ENCODE peak calls at places on chromosomes 12 and 14, in seven cellular contexts. H is dorsolateral prefrontal cortex, W is right lobe of liver, N is OCI-LY7, O is fibroblast of lung, P is cardiac muscle cell, B is fibroblast of the aortic adventitia. A is an unnamed sample.

GRCh38 chr12:117968084-117968789 is 553 bp downstream of the KSR2 start:
- DNase-seq in H (no peak), W (no peak), N (no peak), O (no peak), P (no peak), B (no peak), A (no peak)

GRCh38 chr14:29005647-29006046 is 239.1 kb downstream of the FOXG1 start:
- DNase-seq in H (no peak), W (no peak), N (no peak), O (no peak), P (no peak), B (no peak), A (no peak)

GRCh38 chr14:67623114-67623513 is 3.4 kb downstream of the ARG2 start:
- DNase-seq in H (no peak), W (no peak), N (no peak), O (peak; percentile 48), P (peak; percentile 56), B (no peak), A (peak; percentile 81)

GRCh38 chr14:56125772-56126411 is 7.7 kb downstream of the PELI2 start:
- DNase-seq in H (no peak), W (no peak), N (no peak), O (peak; percentile 15), P (no peak), B (no peak), A (no peak)

GRCh38 chr14:49464885-49465284 is 121.3 kb downstream of the RPS29 start:
- DNase-seq in H (no peak), W (no peak), N (peak; percentile 3), O (no peak), P (peak; percentile 4), B (no peak), A (no peak)

GRCh38 chr14:46487582-46488350 is 163.8 kb downstream of the RPL10L start:
- DNase-seq in H (no peak), W (peak; percentile 44), N (no peak), O (no peak), P (no peak), B (no peak), A (no peak)

GRCh38 chr14:97416550-97416949 is 619.4 kb downstream of the VRK1 start:
- DNase-seq in H (no peak), W (no peak), N (no peak), O (no peak), P (no peak), B (no peak), A (no peak)

GRCh38 chr12:88743946-88744685 is 163.8 kb upstream of the KITLG start:
- DNase-seq in H (no peak), W (no peak), N (no peak), O (no peak), P (peak; percentile 5), B (peak; percentile 9), A (peak; percentile 6)

GRCh38 chr12:120988234-120988633 is 9.9 kb downstream of the HNF1A start:
- DNase-seq in H (no peak), W (no peak), N (no peak), O (no peak), P (no peak), B (no peak), A (no peak)

GRCh38 chr12:71685961-71686657 is at the start of gene TMEM19:
- DNase-seq in H (peak; percentile 91), W (peak; percentile 96), N (peak; percentile 94), O (peak; percentile 90), P (peak; percentile 95), B (peak; percentile 88), A (peak; percentile 94)
- TF ChIP-seq CTCF in H (no peak), W (peak; percentile 44), N (peak; percentile 65), O (peak; percentile 17), P (peak; percentile 29), B (no peak), A (peak; percentile 2)

GRCh38 chr14:71555654-71556559 is 376.3 kb upstream of the RGS6 start:
- DNase-seq in H (no peak), W (no peak), N (peak; percentile 93), O (peak; percentile 51), P (peak; percentile 26), B (peak; percentile 40), A (peak; percentile 74)

GRCh38 chr14:71556730-71557129 is 375.5 kb upstream of the RGS6 start:
- DNase-seq in H (no peak), W (no peak), N (no peak), O (no peak), P (no peak), B (no peak), A (no peak)

GRCh38 chr14:71553779-71554178 is 378.4 kb upstream of the RGS6 start:
- DNase-seq in H (no peak), W (no peak), N (no peak), O (no peak), P (no peak), B (no peak), A (no peak)

GRCh38 chr14:71554323-71554722 is 377.9 kb upstream of the RGS6 start:
- DNase-seq in H (no peak), W (no peak), N (peak; percentile 51), O (no peak), P (no peak), B (no peak), A (no peak)

GRCh38 chr14:71554959-71555612 is 377.1 kb upstream of the RGS6 start:
- DNase-seq in H (no peak), W (no peak), N (peak; percentile 28), O (no peak), P (no peak), B (no peak), A (no peak)
- H3K4me3 ChIP-seq in H (no peak overlapping the region), W (no peak overlapping the region), N (peak overlapping the region; percentile 54), O (no peak overlapping the region), P (no peak overlapping the region), B (no peak overlapping the region), A (no peak overlapping the region)

GRCh38 chr14:65103150-65103760 is 938 bp upstream of the MAX start:
- DNase-seq in H (no peak), W (no peak), N (peak; percentile 39), O (peak; percentile 24), P (peak; percentile 45), B (peak; percentile 29), A (peak; percentile 41)
- TF ChIP-seq CTCF in H (no peak), W (no peak), N (peak; percentile 62), O (no peak), P (no peak), B (peak; percentile 21), A (no peak)

GRCh38 chr12:46964496-46965098 is 114.8 kb upstream of the PCED1B start:
- DNase-seq in H (no peak), W (no peak), N (no peak), O (peak; percentile 88), P (peak; percentile 78), B (peak; percentile 80), A (peak; percentile 59)

GRCh38 chr12:46965137-46965536 is 114.3 kb upstream of the PCED1B start:
- DNase-seq in H (no peak), W (no peak), N (no peak), O (peak; percentile 55), P (no peak), B (no peak), A (peak; percentile 11)

GRCh38 chr12:46959484-46959883 is 119.9 kb upstream of the PCED1B start:
- DNase-seq in H (no peak), W (no peak), N (no peak), O (peak; percentile 84), P (peak; percentile 72), B (peak; percentile 94), A (peak; percentile 79)

GRCh38 chr12:46965880-46966279 is 113.5 kb upstream of the PCED1B start:
- DNase-seq in H (no peak), W (no peak), N (no peak), O (no peak), P (no peak), B (no peak), A (no peak)

GRCh38 chr12:46963977-46964376 is 115.4 kb upstream of the PCED1B start:
- DNase-seq in H (no peak), W (peak; percentile 54), N (no peak), O (peak; percentile 62), P (peak; percentile 68), B (peak; percentile 71), A (peak; percentile 74)
- H3K4me3 ChIP-seq in H (no peak overlapping the region), W (no peak overlapping the region), N (no peak overlapping the region), O (no peak overlapping the region), P (no peak overlapping the region), B (no peak overlapping the region), A (no peak overlapping the region)

DNA sequence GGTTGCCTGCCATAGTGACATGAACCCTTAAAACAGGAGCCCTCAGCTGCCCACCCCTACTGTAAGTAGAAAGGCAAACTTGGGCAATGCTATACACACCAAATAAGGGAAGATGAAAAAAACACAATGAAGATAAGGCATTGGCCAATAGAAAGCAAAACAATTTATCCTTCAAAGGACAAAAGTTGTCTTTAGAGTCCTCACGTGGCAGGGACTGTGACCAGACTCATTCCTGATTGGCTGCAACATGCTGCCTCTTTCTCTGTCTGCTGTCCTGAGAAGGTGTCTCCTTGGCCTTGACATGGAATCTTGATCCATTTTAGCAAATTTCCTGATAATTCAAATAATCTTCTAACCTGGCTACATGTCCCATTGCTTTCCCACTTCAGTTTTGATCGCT is 131.9 kb downstream of the GPR135 start:
- DNase-seq in H (no peak), W (no peak), N (no peak), O (no peak), P (no peak), B (peak; percentile 20), A (peak; percentile 43)
- TF ChIP-seq CTCF in H (no peak), W (no peak), N (no peak), O (no peak), P (no peak), B (no peak), A (no peak)

DNA sequence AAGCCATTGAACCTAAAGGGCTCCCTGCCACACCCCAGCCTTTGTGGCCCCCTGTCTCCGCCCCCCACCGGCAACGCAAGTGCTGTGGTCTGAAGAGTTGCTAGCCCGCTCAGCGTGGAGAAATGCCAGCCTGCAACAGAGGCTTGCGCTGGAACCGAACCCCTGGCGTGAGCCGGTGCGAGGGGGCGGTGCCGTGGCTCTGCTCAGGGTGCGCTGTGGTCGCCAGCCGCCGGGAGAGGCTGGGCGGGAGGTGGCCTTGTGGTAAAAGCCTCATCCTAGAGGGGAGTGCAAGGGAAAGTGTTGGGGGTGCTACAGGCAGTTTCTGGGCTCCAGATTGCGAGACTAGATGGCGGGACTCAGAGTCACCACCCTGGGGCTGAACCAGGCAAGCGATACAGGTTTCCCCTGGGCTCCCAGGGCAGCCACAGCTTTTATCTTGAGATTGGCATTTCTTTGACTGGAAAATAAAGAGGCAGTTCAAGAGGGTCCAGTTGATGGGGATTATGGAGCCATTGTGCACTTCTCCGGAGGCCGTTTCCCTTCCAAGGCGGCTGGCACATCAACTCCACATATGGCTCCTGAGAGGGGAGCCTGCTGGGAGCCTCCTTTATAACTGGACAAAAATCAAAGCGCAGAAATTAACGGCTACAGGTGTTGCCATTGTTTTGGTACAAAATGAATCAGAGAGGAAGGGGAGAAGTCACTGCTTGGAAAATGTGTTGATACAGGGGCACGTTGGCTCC is 2.3 kb downstream of the PLXNC1 start:
- DNase-seq in H (peak; percentile 49), W (peak; percentile 54), N (no peak), O (no peak), P (peak; percentile 23), B (no peak), A (no peak)
- H3K4me3 ChIP-seq in H (peak overlapping the region; percentile 58), W (peak overlapping the region; percentile 54), N (peak overlapping the region; percentile 71), O (peak overlapping the region; percentile 12), P (peak overlapping the region; percentile 72), B (peak overlapping the region; percentile 55), A (no peak overlapping the region)